ENCODE peak calls at places on chromosomes 13 and 19, in nine cellular contexts. C is epithelial cell of esophagus, S is psoas muscle, F is BE2C, H is GM06990, N is type B pancreatic cell, K is fibroblast of villous mesenchyme, D is WTC11, W is endothelial cell of umbilical vein. G is an unnamed sample.

GRCh38 chr19:16315825-16316505 is 8.7 kb upstream of the KLF2 start:
- DNase-seq in C (peak), S (no peak), F (no peak), H (no peak), N (no peak), K (peak), D (no peak), W (no peak), G (no peak)

GRCh38 chr13:73661687-73662425 is 472.3 kb downstream of the KLF12 start:
- DNase-seq in C (no peak), S (no peak), F (no peak), H (no peak), N (no peak), K (no peak), D (no peak), W (no peak), G (no peak)

GRCh38 chr19:42229263-42229854 is 9.2 kb downstream of the ZNF526 start:
- DNase-seq in C (no peak), S (no peak), F (no peak), H (no peak), N (no peak), K (no peak), D (no peak), W (no peak), G (no peak)

GRCh38 chr13:26230703-26231102 is 8.6 kb upstream of the RNF6 start:
- DNase-seq in C (no peak), S (no peak), F (no peak), H (no peak), N (no peak), K (no peak), D (no peak), W (no peak), G (no peak)

GRCh38 chr19:32688315-32688714 is 3.3 kb upstream of the NUDT19 start:
- DNase-seq in C (no peak), S (no peak), F (no peak), H (no peak), N (no peak), K (no peak), D (no peak), W (no peak), G (no peak)

GRCh38 chr13:103517066-103517767 is 451.0 kb upstream of the SLC10A2 start:
- DNase-seq in C (no peak), S (no peak), F (no peak), H (peak), N (no peak), K (no peak), D (no peak), W (no peak), G (no peak)

GRCh38 chr13:34246511-34246910 is 428.6 kb downstream of the RFC3 start:
- DNase-seq in C (peak), S (no peak), F (no peak), H (no peak), N (no peak), K (peak), D (no peak), W (peak), G (no peak)

GRCh38 chr19:50288954-50289353 is 40.2 kb downstream of the KCNC3 start:
- DNase-seq in C (no peak), S (no peak), F (no peak), H (no peak), N (no peak), K (no peak), D (no peak), W (no peak), G (no peak)

GRCh38 chr19:54573330-54573872 is at the start of gene LILRA2:
- DNase-seq in C (no peak), S (no peak), F (no peak), H (no peak), N (no peak), K (no peak), D (no peak), W (no peak), G (no peak)

GRCh38 chr13:93476175-93476574 is 249.6 kb downstream of the GPC6 start:
- DNase-seq in C (peak), S (no peak), F (no peak), H (no peak), N (no peak), K (peak), D (no peak), W (no peak), G (no peak)

GRCh38 chr13:107289540-107289939 is 721.6 kb upstream of the ARGLU1 start:
- DNase-seq in C (no peak), S (no peak), F (no peak), H (no peak), N (no peak), K (no peak), D (no peak), W (no peak), G (no peak)

DNA sequence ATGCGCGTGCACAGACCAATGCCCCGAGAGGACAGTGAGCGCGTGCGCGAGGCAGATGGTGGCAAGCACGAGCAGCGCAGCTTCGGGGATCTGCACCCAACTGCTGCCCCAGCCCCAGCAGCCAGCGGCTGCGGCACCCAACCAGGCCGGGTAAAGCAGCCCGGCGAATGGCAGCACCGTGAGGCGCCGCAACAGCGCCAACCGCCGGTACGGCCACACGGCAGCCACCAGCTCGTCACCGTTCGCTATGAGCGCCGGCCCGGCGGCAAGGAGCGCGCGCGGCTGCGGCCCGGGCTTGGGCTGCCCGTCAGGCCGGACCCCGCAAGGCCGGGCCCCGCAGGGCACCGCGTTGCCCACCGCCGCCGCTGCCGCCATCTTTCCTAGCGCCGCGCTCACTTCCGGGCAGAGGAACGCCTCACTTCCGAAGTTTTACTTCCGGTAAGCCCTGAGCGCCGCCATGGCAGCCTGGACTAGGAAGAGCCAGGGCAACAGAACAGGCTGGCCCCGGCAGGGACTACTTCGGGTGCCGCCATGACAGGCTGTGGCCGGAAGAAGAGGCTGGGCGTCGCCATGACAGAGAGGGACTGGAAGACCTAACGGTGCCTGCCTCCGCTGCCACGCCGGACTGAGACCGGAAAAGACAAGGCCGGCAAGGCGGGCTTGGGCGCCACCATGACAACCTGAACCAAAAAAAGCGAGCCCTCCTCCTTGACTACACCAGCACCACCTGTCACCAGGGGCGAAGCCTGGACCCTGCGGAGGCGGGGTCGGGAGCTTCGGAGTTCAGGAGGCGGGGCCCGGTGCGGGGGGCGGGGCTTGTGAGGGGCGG is at the start of gene ATP13A1:
- DNase-seq in C (peak), S (peak), F (peak), H (peak), N (peak), K (peak), D (peak), W (peak), G (peak)
- TF ChIP-seq CTCF in C (no peak), S (peak), F (no peak), H (no peak), N (peak), K (no peak), D (no peak), W (no peak), G (peak)

DNA sequence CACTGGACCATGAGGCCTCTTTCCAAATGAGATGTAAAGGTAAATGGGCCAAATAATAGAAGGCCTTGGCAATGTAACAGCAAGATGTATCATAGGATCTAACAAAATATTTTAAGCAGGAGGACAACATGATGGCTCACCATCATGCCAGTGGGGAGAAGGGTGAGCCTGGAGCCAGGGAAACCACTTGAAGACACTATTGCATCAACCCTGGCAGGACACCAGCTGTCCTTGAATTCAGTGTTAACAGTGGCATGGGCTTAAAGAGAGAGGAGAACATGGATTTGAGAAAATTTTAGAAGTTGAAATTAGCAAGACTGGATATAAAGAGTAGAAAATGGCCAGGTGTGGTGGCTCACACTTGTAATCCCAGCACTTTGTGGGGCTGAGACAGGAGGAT is 6.7 kb upstream of the RCBTB2 start:
- DNase-seq in C (no peak), S (no peak), F (no peak), H (no peak), N (no peak), K (no peak), D (no peak), W (no peak), G (no peak)
- TF ChIP-seq CTCF in C (no peak), S (no peak), F (no peak), H (no peak), N (no peak), K (no peak), D (no peak), W (no peak), G (no peak)

GRCh38 chr13:24407844-24408243 is 98.5 kb downstream of the C1QTNF9 start:
- DNase-seq in C (no peak), S (no peak), F (no peak), H (no peak), N (no peak), K (no peak), D (no peak), W (no peak), G (no peak)
- TF ChIP-seq CTCF in C (no peak), S (no peak), F (peak), H (peak), N (peak), K (peak), D (no peak), W (no peak), G (peak)

GRCh38 chr13:52003551-52003950 is 7.7 kb downstream of the ATP7B start:
- DNase-seq in C (no peak), S (no peak), F (no peak), H (no peak), N (no peak), K (no peak), D (no peak), W (no peak), G (no peak)

GRCh38 chr13:51998723-51999471 is 12.4 kb downstream of the ATP7B start:
- DNase-seq in C (no peak), S (no peak), F (no peak), H (no peak), N (no peak), K (no peak), D (no peak), W (no peak), G (no peak)

GRCh38 chr13:52002361-52002760 is 8.9 kb downstream of the ATP7B start:
- DNase-seq in C (peak), S (no peak), F (no peak), H (no peak), N (no peak), K (no peak), D (no peak), W (no peak), G (no peak)

GRCh38 chr13:51999525-51999924 is 11.7 kb downstream of the ATP7B start:
- DNase-seq in C (peak), S (peak), F (no peak), H (no peak), N (no peak), K (no peak), D (no peak), W (no peak), G (no peak)

GRCh38 chr13:52001120-52001731 is 10.0 kb downstream of the ATP7B start:
- DNase-seq in C (peak), S (no peak), F (no peak), H (no peak), N (no peak), K (peak), D (no peak), W (peak), G (no peak)
- TF ChIP-seq CTCF in C (peak), S (peak), F (peak), H (peak), N (peak), K (peak), D (peak), W (peak), G (peak)

GRCh38 chr19:20558011-20558410 is 7.6 kb downstream of the ZNF737 start:
- DNase-seq in C (no peak), S (no peak), F (peak), H (no peak), N (no peak), K (no peak), D (peak), W (no peak), G (no peak)
- TF ChIP-seq CTCF in C (no peak), S (no peak), F (peak), H (no peak), N (peak), K (no peak), D (peak), W (no peak), G (no peak)

DNA sequence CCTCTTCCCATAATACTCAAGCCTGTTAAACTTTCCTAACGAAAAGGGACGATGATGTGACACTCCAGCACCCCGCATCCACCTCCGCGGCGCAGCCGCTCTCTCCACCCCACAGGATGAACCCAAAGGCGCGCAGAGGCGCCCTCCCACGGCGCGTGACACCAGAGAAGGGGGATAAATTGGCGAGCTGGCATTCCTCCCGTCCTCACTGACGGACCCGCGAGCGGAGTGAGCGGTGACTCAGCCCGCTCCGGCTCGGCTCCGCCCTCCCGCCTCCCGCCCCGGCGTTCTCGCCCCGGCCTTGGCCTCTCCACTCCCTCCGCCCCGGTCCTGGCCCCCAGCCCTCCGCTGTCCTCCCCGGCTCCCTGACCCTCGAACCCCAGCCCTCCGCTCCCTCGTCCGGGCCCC is 590 bp downstream of the TUBGCP3 start:
- DNase-seq in C (peak), S (peak), F (peak), H (peak), N (peak), K (peak), D (peak), W (peak), G (peak)
- TF ChIP-seq CTCF in C (no peak), S (no peak), F (peak), H (peak), N (no peak), K (no peak), D (no peak), W (no peak), G (no peak)

GRCh38 chr13:110869231-110869804 is 45.6 kb downstream of the ANKRD10 start:
- DNase-seq in C (no peak), S (peak), F (no peak), H (no peak), N (no peak), K (peak), D (no peak), W (no peak), G (no peak)

GRCh38 chr13:110867380-110867779 is 47.5 kb downstream of the ANKRD10 start:
- DNase-seq in C (peak), S (no peak), F (no peak), H (no peak), N (no peak), K (no peak), D (no peak), W (no peak), G (no peak)

GRCh38 chr13:110868631-110869165 is 46.2 kb downstream of the ANKRD10 start:
- DNase-seq in C (no peak), S (no peak), F (no peak), H (no peak), N (no peak), K (no peak), D (no peak), W (no peak), G (no peak)

GRCh38 chr13:110872034-110872767 is 42.7 kb downstream of the ANKRD10 start:
- DNase-seq in C (no peak), S (no peak), F (no peak), H (no peak), N (no peak), K (no peak), D (no peak), W (no peak), G (no peak)

DNA sequence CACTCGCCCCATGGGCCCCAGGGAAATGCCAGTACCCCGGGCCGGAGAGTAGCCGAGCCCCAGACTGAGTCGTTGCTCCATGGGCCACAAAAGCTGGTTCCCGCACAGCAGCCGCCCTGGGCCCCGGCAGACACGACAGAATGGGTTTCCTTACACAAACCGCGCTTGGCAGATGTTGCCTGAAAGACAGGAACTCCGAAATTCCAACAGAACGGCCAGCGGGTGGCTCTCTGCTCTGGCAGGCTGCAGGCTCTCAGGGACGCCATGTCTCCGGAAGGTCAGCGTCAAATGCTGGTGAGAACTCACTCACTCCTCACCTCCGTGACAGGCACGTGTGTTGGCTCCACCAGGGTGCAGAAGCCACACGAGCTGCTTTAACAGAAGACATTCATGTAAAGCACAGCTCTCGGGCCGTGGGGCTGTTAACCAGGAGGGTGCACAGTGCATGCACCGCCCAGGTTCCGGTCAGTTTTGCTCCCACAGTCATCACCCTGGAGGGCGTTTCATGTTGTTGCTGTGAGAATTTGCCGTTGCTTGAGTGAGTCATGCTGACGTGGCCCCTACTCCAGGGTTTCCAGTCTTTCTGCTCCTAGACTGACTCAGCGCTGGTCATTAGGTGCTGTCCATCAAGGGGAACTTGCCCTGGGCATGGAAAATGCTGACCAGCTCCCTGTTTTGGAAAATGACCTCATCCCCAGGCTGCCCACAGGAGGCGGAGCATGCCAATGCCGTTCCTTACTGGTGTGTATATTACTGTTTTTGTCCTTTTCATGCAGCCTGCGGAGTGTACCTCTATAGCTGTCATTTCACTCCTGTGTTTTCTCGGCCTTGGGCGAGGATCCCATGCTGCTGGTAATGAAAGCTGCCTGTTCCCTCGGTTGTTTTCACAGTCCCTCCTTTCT is 44.8 kb downstream of the ANKRD10 start:
- DNase-seq in C (peak), S (peak), F (peak), H (no peak), N (peak), K (peak), D (peak), W (peak), G (peak)
- TF ChIP-seq CTCF in C (peak), S (peak), F (no peak), H (no peak), N (peak), K (peak), D (no peak), W (no peak), G (peak)

GRCh38 chr13:67841071-67841470 is 610.9 kb upstream of the PCDH9 start:
- DNase-seq in C (no peak), S (no peak), F (peak), H (no peak), N (no peak), K (no peak), D (peak), W (no peak), G (no peak)
- TF ChIP-seq CTCF in C (no peak), S (no peak), F (peak), H (no peak), N (no peak), K (no peak), D (peak), W (no peak), G (no peak)